ENCODE peak calls at places on chromosomes 3 and 15, in six cellular contexts. D is dorsolateral prefrontal cortex; B is stimulated activated CD8-positive, alpha-beta memory T cell treated with anti-CD3 and anti-CD28 coated beads, Interleukin-15, amount 100 ng/mL, for 1 hour; Z is PC-3; T is Peyer's patch; O is activated CD4-positive, alpha-beta T cell treated with anti-CD3 and anti-CD28 coated beads, Interleukin-2, amount 10 ng/mL, durations not matched to agents 7 days and 5 days. S is an unnamed sample.

GRCh38 chr3:161648071-161648470 is 151.5 kb downstream of the OTOL1 start:
- DNase-seq in O (no peak), B (no peak), D (no peak), Z (no peak), T (no peak), S (no peak)

GRCh38 chr3:73451276-73451973 is 173.3 kb downstream of the PDZRN3 start:
- DNase-seq in Z (no peak), D (no peak), T (no peak), O (no peak), B (no peak), S (peak; percentile 4)

GRCh38 chr3:18988619-18989229 is 159.6 kb upstream of the KCNH8 start:
- DNase-seq in D (no peak), O (peak; percentile 46), T (no peak), Z (peak; percentile 81), B (no peak), S (peak; percentile 36)

GRCh38 chr3:192031941-192032340 is 571.0 kb downstream of the PYDC2 start:
- DNase-seq in T (no peak), O (no peak), D (no peak), B (no peak), Z (no peak), S (peak; percentile 61)

GRCh38 chr15:62572797-62573196 is 407.7 kb upstream of the C2CD4B start:
- DNase-seq in Z (no peak), B (no peak), D (no peak), O (no peak), T (no peak), S (no peak)

GRCh38 chr15:48861813-48862431 is 16.0 kb upstream of the EID1 start:
- DNase-seq in B (no peak), Z (peak; percentile 68), O (peak; percentile 74), D (no peak), T (no peak), S (peak; percentile 78)

GRCh38 chr3:156750191-156750873 is 75.8 kb upstream of the LEKR1 start:
- DNase-seq in B (no peak), D (no peak), T (no peak), Z (no peak), O (no peak), S (peak; percentile 38)

GRCh38 chr15:65099336-65099735 is 15.7 kb downstream of the UBAP1L start:
- DNase-seq in O (no peak), Z (no peak), T (no peak), B (no peak), D (no peak), S (no peak)

GRCh38 chr15:101147181-101147580 is 104.7 kb downstream of the CHSY1 start:
- DNase-seq in D (no peak), O (no peak), T (no peak), Z (no peak), B (no peak), S (no peak)

GRCh38 chr3:8617921-8618320 is 26.7 kb downstream of the SSUH2 start:
- DNase-seq in T (no peak), O (no peak), D (no peak), Z (no peak), B (no peak), S (no peak)

GRCh38 chr15:58889363-58889762 is 44.1 kb downstream of the SLTM start:
- DNase-seq in B (no peak), D (no peak), O (no peak), T (no peak), Z (no peak), S (peak; percentile 10)

GRCh38 chr3:105965384-105965783 is 96.6 kb upstream of the CBLB start:
- DNase-seq in Z (no peak), T (no peak), B (no peak), D (no peak), O (no peak), S (no peak)

GRCh38 chr3:4645468-4645867 is 152.3 kb downstream of the ITPR1 start:
- DNase-seq in T (no peak), D (no peak), Z (no peak), O (peak; percentile 15), B (no peak), S (no peak)

GRCh38 chr3:46935168-46935858 is 41.2 kb downstream of the CCDC12 start:
- DNase-seq in Z (peak; percentile 93), D (no peak), O (no peak), T (no peak), B (no peak), S (peak; percentile 94)

GRCh38 chr3:37862219-37862711 is 585 bp downstream of the CTDSPL start:
- DNase-seq in B (no peak), D (peak; percentile 33), O (peak; percentile 12), T (no peak), Z (no peak), S (peak; percentile 67)